ENCODE peak calls at places on chromosomes 3 and 15, in six cellular contexts. Z is vagina; P is fibroblast of lung; C is CD8-positive, alpha-beta T cell; J is K562; M is ovary. A is an unnamed sample. For H3K4me1, the result is how much of the 10 kb centered on the place peaks cover.

GRCh38 chr15:85289677-85290365 is 90.6 kb upstream of the AKAP13 start:
- DNase-seq in P (peak), Z (peak), C (no peak), M (peak), J (no peak), A (no peak)

GRCh38 chr15:60918234-60918964 is 310.7 kb downstream of the RORA start:
- DNase-seq in J (no peak), M (no peak), C (no peak), Z (no peak), P (no peak), A (no peak)

GRCh38 chr15:74235962-74236361 is at the start of gene CCDC33:
- DNase-seq in M (no peak), J (no peak), Z (no peak), P (no peak), C (no peak), A (no peak)

GRCh38 chr3:30347679-30348216 is 258.7 kb upstream of the TGFBR2 start:
- DNase-seq in Z (no peak), J (no peak), C (no peak), M (no peak), P (peak), A (no peak)

GRCh38 chr15:51935466-51936118 is 36.0 kb downstream of the LEO1 start:
- DNase-seq in M (no peak), P (no peak), J (no peak), Z (no peak), C (no peak), A (no peak)

GRCh38 chr3:111578867-111579266 is 16.3 kb downstream of the ZBED2 start:
- DNase-seq in P (no peak), M (no peak), C (no peak), J (no peak), Z (no peak), A (no peak)

GRCh38 chr3:38834110-38834509 is 18.1 kb upstream of the SCN10A start:
- DNase-seq in Z (no peak), M (peak), J (peak), C (no peak), P (peak), A (peak)

GRCh38 chr3:12560505-12561188 is 3.8 kb downstream of the MKRN2 start:
- DNase-seq in M (no peak), Z (no peak), P (no peak), J (no peak), C (no peak), A (no peak)

GRCh38 chr3:14885307-14885706 is 62.1 kb upstream of the NR2C2 start:
- DNase-seq in M (no peak), P (no peak), Z (no peak), J (peak), C (no peak), A (no peak)

GRCh38 chr15:88571153-88572029 is 24.9 kb upstream of the DET1 start:
- DNase-seq in Z (no peak), P (no peak), M (no peak), C (no peak), J (no peak), A (no peak)

GRCh38 chr3:152559246-152559645 is 275.7 kb upstream of the P2RY1 start:
- DNase-seq in Z (no peak), J (no peak), M (no peak), P (no peak), C (no peak), A (no peak)

GRCh38 chr15:52680041-52680391 is 828 bp upstream of the ATOSA start:
- DNase-seq in C (no peak), P (peak), M (no peak), Z (no peak), J (peak), A (no peak)

GRCh38 chr3:62109534-62109933 is 263.8 kb downstream of the FEZF2 start:
- DNase-seq in P (peak), Z (no peak), M (no peak), J (no peak), C (no peak), A (no peak)

GRCh38 chr3:10555263-10555662 is 49.9 kb upstream of the ATP2B2 start:
- DNase-seq in Z (no peak), P (no peak), C (no peak), M (no peak), J (no peak), A (peak)

GRCh38 chr15:68177747-68178146 is 27.4 kb downstream of the CALML4 start:
- DNase-seq in P (peak), J (no peak), C (no peak), M (no peak), Z (no peak), A (no peak)

DNA sequence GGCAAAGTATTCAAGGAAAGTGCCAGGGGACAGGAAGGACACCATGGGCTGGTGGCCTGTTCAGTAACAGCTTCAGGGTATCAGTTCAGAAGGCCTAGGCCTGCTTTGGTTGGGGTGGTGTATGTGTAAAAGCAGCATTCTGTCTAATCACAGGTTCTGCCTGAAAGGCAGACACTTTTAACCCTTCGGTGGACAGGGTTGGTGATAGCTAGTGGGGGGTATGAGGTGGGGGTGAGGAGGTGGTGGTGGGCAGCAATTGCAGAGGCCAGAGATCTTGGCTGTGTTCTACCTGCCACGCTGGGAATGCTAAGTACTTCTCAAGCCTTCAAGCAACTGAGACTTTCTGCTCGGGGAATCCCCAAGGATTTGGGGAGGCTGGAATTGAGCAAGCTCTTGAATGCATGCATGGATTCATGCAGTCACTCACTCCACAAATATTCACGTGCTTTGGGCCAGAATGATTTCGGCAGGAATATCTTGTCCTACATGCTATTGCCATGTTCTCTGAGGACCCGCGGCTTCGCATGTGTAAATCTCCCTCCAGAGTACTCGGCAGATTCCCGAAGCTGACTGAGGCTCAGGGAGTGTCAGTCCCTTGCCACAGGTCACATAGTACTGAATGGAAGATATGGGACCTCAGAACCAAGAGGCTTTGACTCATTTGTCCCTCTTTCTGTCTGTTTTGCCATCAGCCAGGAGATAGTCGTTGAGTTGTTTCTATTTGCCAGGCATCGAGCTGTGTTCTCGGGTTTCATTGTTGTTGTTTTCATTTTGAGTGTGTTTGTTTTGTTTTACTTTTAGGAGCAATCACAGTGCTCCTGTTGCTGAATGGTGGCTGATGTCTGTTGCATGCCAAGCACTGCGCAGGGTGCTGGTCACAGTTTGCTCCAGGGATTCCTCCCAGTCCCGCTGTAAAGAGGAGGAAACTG is 65.5 kb downstream of the SMAD3 start:
- DNase-seq in J (no peak), Z (no peak), C (no peak), P (no peak), M (no peak), A (no peak)
- H3K4me1 ChIP-seq in J (under half), Z (half or more), C (under half), P (half or more), M (half or more), A (half or more)

GRCh38 chr3:170350515-170351413 is 6.8 kb upstream of the SKIL start:
- DNase-seq in J (no peak), C (no peak), P (no peak), M (no peak), Z (no peak), A (no peak)
- H3K4me3 ChIP-seq in J (no peak), C (no peak), P (no peak), M (no peak), Z (no peak), A (no peak)

GRCh38 chr3:50249459-50249858 is 13.5 kb downstream of the GNAI2 start:
- DNase-seq in J (no peak), P (no peak), C (no peak), M (no peak), Z (no peak), A (no peak)
- H3K4me1 ChIP-seq in J (under half), P (under half), C (half or more), M (under half), Z (half or more), A (half or more)

GRCh38 chr3:194137314-194138097 is 1.6 kb downstream of the HES1 start:
- DNase-seq in P (peak), M (peak), J (peak), Z (peak), C (peak), A (no peak)
- H3K4me3 ChIP-seq in P (peak), M (peak), J (peak), Z (peak), C (peak), A (peak)

DNA sequence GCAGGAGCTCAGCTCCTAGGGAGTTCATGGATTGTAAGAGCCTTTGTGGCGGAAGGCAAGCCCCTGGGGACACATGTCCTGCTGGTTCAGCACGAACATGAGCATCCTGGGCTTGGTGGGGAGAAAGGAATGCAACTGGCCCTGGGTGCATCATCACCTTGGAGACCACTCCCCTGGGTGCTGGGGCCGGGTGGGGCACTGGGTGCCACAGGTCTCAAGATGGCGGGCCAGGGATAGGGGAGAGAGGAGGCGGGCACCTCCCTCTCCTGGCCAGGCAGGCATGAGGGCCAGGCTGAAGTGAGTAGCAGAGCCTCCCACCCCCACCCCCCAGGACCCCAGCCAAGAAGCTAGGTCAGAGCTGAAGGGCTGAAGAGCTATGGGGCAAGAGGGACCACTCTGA is 768 bp downstream of the PCBP4 start:
- DNase-seq in Z (no peak), J (no peak), M (no peak), C (no peak), P (no peak), A (no peak)
- H3K4me1 ChIP-seq in Z (under half), J (under half), M (under half), C (under half), P (under half), A (half or more)